ENCODE peak calls at places on chromosomes 5 and 9, in eight cellular contexts. T, V, S, W, C, U, K and H are unnamed samples.

GRCh38 chr9:120477534-120478001 is 102.4 kb downstream of the CDK5RAP2 start:
- DNase-seq in V (peak), S (peak), C (peak), U (peak), W (peak), T (no peak), K (peak), H (peak)

GRCh38 chr5:45507174-45507573 is 189.0 kb downstream of the HCN1 start:
- DNase-seq in T (no peak), S (no peak), W (peak), V (peak), C (no peak), K (no peak), U (no peak), H (peak)

GRCh38 chr9:36980148-36980974 is 53.7 kb downstream of the PAX5 start:
- DNase-seq in C (no peak), V (no peak), W (peak), T (peak), K (no peak), S (no peak), U (no peak), H (peak)

GRCh38 chr5:178625679-178626483 is 969 bp downstream of the CLK4 start:
- DNase-seq in K (peak), V (no peak), S (no peak), T (no peak), C (no peak), W (no peak), U (no peak), H (no peak)

GRCh38 chr5:55993013-55993412 is 1.8 kb downstream of the IL6ST start:
- DNase-seq in U (no peak), V (peak), K (peak), S (peak), C (no peak), T (no peak), W (no peak), H (no peak)

GRCh38 chr9:131281119-131281965 is 5.0 kb upstream of the FAM78A start:
- DNase-seq in V (no peak), T (no peak), U (no peak), C (no peak), S (no peak), W (no peak), K (no peak), H (no peak)

GRCh38 chr9:113436753-113437515 is 26.4 kb downstream of the C9orf43 start:
- DNase-seq in V (no peak), W (no peak), T (no peak), C (no peak), K (peak), U (no peak), S (no peak), H (no peak)

GRCh38 chr5:164289526-164289925 is 784.1 kb downstream of the MAT2B start:
- DNase-seq in U (no peak), K (peak), W (no peak), C (no peak), V (no peak), S (no peak), T (no peak), H (no peak)

GRCh38 chr9:90641868-90642558 is 611 bp downstream of the DIRAS2 start:
- DNase-seq in S (no peak), W (no peak), T (no peak), K (no peak), C (no peak), V (no peak), U (no peak), H (no peak)

GRCh38 chr5:138712791-138713190 is 40.4 kb upstream of the CTNNA1 start:
- DNase-seq in V (no peak), C (no peak), W (no peak), T (no peak), K (no peak), S (no peak), U (no peak), H (no peak)

GRCh38 chr5:137218896-137219295 is 280.2 kb downstream of the SPOCK1 start:
- DNase-seq in C (no peak), W (no peak), V (peak), S (no peak), T (no peak), U (no peak), K (no peak), H (no peak)